ENCODE peak calls at places on chromosomes 11 and 22, in four cellular contexts. One of them, this sample, is unnamed.

GRCh38 chr11:57213282-57214086 is 23.6 kb downstream of the APLNR start:
- DNase-seq in SK-N-SH: peak
- DNase-seq in GM12878: no peak
- DNase-seq in HepG2: no peak
- DNase-seq in this sample: no peak

GRCh38 chr11:91136631-91137030 is 913.8 kb upstream of the CHORDC1 start:
- DNase-seq in SK-N-SH: no peak
- DNase-seq in GM12878: no peak
- DNase-seq in HepG2: no peak
- DNase-seq in this sample: no peak

GRCh38 chr11:133922078-133922870 is 34.5 kb downstream of the IGSF9B start:
- DNase-seq in SK-N-SH: no peak
- DNase-seq in GM12878: no peak
- DNase-seq in HepG2: no peak
- DNase-seq in this sample: no peak

GRCh38 chr11:72425053-72425980 is 9.0 kb downstream of the CLPB start:
- DNase-seq in SK-N-SH: no peak
- DNase-seq in GM12878: no peak
- DNase-seq in HepG2: no peak
- DNase-seq in this sample: no peak

GRCh38 chr22:20867179-20868099 is 8.6 kb downstream of the SNAP29 start:
- DNase-seq in SK-N-SH: peak
- DNase-seq in GM12878: no peak
- DNase-seq in HepG2: peak
- DNase-seq in this sample: no peak

GRCh38 chr11:84300112-84300511 is 1013.9 kb upstream of the CCDC90B start:
- DNase-seq in SK-N-SH: no peak
- DNase-seq in GM12878: no peak
- DNase-seq in HepG2: no peak
- DNase-seq in this sample: no peak

GRCh38 chr11:70925238-70925637 is 327.1 kb downstream of the SHANK2 start:
- DNase-seq in SK-N-SH: no peak
- DNase-seq in GM12878: no peak
- DNase-seq in HepG2: no peak
- DNase-seq in this sample: no peak

GRCh38 chr11:45423475-45424081 is 137.4 kb upstream of the SYT13 start:
- DNase-seq in SK-N-SH: no peak
- DNase-seq in GM12878: no peak
- DNase-seq in HepG2: no peak
- DNase-seq in this sample: no peak

GRCh38 chr11:36222755-36223635 is 66.2 kb downstream of the COMMD9 start:
- DNase-seq in SK-N-SH: no peak
- DNase-seq in GM12878: no peak
- DNase-seq in HepG2: no peak
- DNase-seq in this sample: no peak

GRCh38 chr11:20355221-20356219 is 8.0 kb upstream of the HTATIP2 start:
- DNase-seq in SK-N-SH: peak
- DNase-seq in GM12878: no peak
- DNase-seq in HepG2: peak
- DNase-seq in this sample: peak

GRCh38 chr11:63978551-63979235 is 4.3 kb downstream of the COX8A start:
- DNase-seq in SK-N-SH: no peak
- DNase-seq in GM12878: no peak
- DNase-seq in HepG2: no peak
- DNase-seq in this sample: no peak

GRCh38 chr11:133172349-133172748 is 360.0 kb downstream of the OPCML start:
- DNase-seq in SK-N-SH: no peak
- DNase-seq in GM12878: no peak
- DNase-seq in HepG2: no peak
- DNase-seq in this sample: no peak

GRCh38 chr11:123509737-123510578 is 79.9 kb downstream of the GRAMD1B start:
- DNase-seq in SK-N-SH: peak
- DNase-seq in GM12878: no peak
- DNase-seq in HepG2: no peak
- DNase-seq in this sample: peak

DNA sequence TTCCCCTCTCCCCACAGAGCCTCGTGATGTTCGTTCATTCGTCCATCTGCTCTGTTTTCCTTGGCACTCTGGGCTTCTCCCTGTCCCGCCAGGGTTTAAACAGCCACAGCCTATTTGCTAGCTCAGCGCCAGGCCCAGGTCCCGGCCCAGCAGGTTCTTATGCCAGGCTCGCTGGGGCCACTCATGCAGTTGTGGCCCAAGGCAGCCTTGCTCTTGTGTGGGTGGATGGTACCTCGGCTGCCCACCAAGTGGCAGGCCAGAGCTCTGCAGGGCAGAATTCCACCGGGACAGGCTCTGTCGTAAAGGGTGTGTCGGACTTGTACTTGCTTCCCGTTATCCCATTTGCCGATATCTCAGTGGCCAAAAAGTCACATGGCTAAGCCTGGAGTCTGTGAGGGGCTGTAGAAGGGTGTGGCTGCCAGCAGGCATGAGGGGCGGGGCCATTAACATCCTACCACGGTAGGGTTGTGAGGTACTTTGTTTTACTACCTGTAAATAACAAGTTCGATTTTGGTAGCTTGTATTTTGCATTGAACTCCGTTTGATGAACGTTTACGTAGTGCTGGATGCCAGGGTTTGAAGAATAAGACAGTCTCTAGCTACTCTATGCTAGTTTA is 7.9 kb downstream of the FAM118A start:
- DNase-seq in SK-N-SH: peak
- DNase-seq in GM12878: no peak
- DNase-seq in HepG2: no peak
- DNase-seq in this sample: peak
- TF ChIP-seq FOXM1 in SK-N-SH: no peak
- TF ChIP-seq FOXM1 in GM12878: no peak
- TF ChIP-seq FOXM1 in HepG2: no peak
- TF ChIP-seq FOXM1 in this sample: no peak

DNA sequence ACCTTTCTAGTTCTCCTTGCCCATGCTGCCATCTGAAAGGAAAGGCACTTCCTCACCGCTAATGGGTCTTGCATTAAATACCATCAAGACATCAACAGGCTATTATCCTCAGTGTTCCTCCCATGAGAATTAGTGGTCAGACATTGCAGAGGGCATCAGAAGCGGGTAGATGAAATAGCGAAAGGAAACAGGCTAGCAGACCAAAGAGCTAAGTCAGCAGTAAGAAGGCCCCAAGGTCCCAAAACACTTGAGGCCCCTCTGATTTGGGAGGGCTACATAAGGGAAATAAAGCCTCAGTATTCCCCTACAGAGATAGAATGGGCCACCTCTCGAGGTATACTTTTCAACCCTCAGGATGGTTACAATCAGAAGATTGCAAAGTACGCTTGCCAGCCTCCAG is 12.9 kb downstream of the KCNJ11 start:
- DNase-seq in SK-N-SH: no peak
- DNase-seq in GM12878: no peak
- DNase-seq in HepG2: no peak
- DNase-seq in this sample: no peak
- TF ChIP-seq FOXM1 in SK-N-SH: no peak
- TF ChIP-seq FOXM1 in GM12878: no peak
- TF ChIP-seq FOXM1 in HepG2: no peak
- TF ChIP-seq FOXM1 in this sample: no peak

GRCh38 chr11:83122050-83122449 is 34.9 kb upstream of the PCF11 start:
- DNase-seq in SK-N-SH: no peak
- DNase-seq in GM12878: no peak
- DNase-seq in HepG2: no peak
- DNase-seq in this sample: no peak

GRCh38 chr11:83115992-83116641 is 40.8 kb upstream of the PCF11 start:
- DNase-seq in SK-N-SH: no peak
- DNase-seq in GM12878: no peak
- DNase-seq in HepG2: no peak
- DNase-seq in this sample: no peak

GRCh38 chr11:83119216-83119615 is 37.7 kb upstream of the PCF11 start:
- DNase-seq in SK-N-SH: no peak
- DNase-seq in GM12878: no peak
- DNase-seq in HepG2: no peak
- DNase-seq in this sample: no peak

GRCh38 chr11:83120328-83120727 is 36.6 kb upstream of the PCF11 start:
- DNase-seq in SK-N-SH: no peak
- DNase-seq in GM12878: no peak
- DNase-seq in HepG2: no peak
- DNase-seq in this sample: no peak

GRCh38 chr11:83118814-83119213 is 38.1 kb upstream of the PCF11 start:
- DNase-seq in SK-N-SH: no peak
- DNase-seq in GM12878: no peak
- DNase-seq in HepG2: no peak
- DNase-seq in this sample: no peak
- TF ChIP-seq FOXM1 in SK-N-SH: no peak
- TF ChIP-seq FOXM1 in GM12878: no peak
- TF ChIP-seq FOXM1 in HepG2: no peak
- TF ChIP-seq FOXM1 in this sample: no peak

GRCh38 chr11:86586307-86586706 is 86.1 kb downstream of the ME3 start:
- DNase-seq in SK-N-SH: no peak
- DNase-seq in GM12878: no peak
- DNase-seq in HepG2: no peak
- DNase-seq in this sample: no peak
- TF ChIP-seq FOXM1 in SK-N-SH: no peak
- TF ChIP-seq FOXM1 in GM12878: no peak
- TF ChIP-seq FOXM1 in HepG2: no peak
- TF ChIP-seq FOXM1 in this sample: no peak

GRCh38 chr11:118415739-118416068 is 14.3 kb downstream of the ATP5MG start:
- DNase-seq in SK-N-SH: peak
- DNase-seq in GM12878: no peak
- DNase-seq in HepG2: no peak
- DNase-seq in this sample: peak
- TF ChIP-seq FOXM1 in SK-N-SH: no peak
- TF ChIP-seq FOXM1 in GM12878: no peak
- TF ChIP-seq FOXM1 in HepG2: no peak
- TF ChIP-seq FOXM1 in this sample: no peak

DNA sequence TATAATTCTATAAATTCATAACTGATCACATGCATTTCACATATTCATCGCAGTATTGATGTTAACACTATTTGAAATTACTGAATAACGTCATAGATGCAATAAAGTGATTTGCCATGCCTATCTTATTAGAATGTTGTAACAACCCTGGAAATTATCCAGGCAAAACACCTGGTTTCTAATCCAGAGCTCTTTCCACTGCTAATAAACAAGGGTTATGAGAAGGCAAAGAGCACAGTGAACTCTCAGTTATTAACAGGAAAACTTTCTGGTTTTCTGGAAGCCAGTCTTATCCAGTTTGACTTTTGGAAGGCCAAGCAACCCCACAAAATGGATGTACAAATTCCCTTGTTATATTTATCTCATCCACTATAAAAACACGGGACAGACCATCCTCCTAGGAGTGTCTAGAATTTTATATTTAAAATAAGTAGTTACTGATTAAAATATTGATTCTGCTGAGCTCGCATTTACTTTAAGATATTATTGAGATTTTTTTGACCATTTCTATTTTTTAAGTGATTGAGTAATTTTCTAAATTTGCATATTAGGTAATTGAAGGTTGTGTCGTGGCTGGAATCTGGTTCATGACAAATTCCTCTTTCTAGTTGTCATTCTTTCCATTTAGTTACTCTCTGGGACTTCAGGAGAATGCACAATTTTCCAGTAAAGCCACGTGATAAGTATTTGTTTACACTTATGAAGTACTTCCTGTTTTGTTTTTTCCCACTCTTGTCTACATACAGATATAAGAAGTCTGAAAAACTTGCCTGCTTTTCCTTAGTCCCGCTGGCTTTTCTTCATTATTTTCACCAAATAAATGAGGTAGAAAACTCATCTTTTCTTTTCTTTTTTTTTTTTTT is 47.9 kb downstream of the DCUN1D5 start:
- DNase-seq in SK-N-SH: no peak
- DNase-seq in GM12878: no peak
- DNase-seq in HepG2: no peak
- DNase-seq in this sample: no peak
- TF ChIP-seq FOXM1 in SK-N-SH: no peak
- TF ChIP-seq FOXM1 in GM12878: no peak
- TF ChIP-seq FOXM1 in HepG2: no peak
- TF ChIP-seq FOXM1 in this sample: no peak

GRCh38 chr11:128720522-128720985 is 26.7 kb downstream of the FLI1 start:
- DNase-seq in SK-N-SH: no peak
- DNase-seq in GM12878: no peak
- DNase-seq in HepG2: no peak
- DNase-seq in this sample: no peak
- TF ChIP-seq FOXM1 in SK-N-SH: no peak
- TF ChIP-seq FOXM1 in GM12878: no peak
- TF ChIP-seq FOXM1 in HepG2: no peak
- TF ChIP-seq FOXM1 in this sample: no peak

GRCh38 chr11:66888282-66888681 is 31.4 kb downstream of the LRFN4 start:
- DNase-seq in SK-N-SH: no peak
- DNase-seq in GM12878: no peak
- DNase-seq in HepG2: no peak
- DNase-seq in this sample: no peak

GRCh38 chr11:66887531-66887930 is 30.7 kb downstream of the LRFN4 start:
- DNase-seq in SK-N-SH: no peak
- DNase-seq in GM12878: no peak
- DNase-seq in HepG2: no peak
- DNase-seq in this sample: no peak

GRCh38 chr11:66892926-66893325 is 36.1 kb downstream of the LRFN4 start:
- DNase-seq in SK-N-SH: no peak
- DNase-seq in GM12878: no peak
- DNase-seq in HepG2: no peak
- DNase-seq in this sample: no peak

GRCh38 chr11:66889974-66890373 is 33.1 kb downstream of the LRFN4 start:
- DNase-seq in SK-N-SH: no peak
- DNase-seq in GM12878: no peak
- DNase-seq in HepG2: peak
- DNase-seq in this sample: no peak

DNA sequence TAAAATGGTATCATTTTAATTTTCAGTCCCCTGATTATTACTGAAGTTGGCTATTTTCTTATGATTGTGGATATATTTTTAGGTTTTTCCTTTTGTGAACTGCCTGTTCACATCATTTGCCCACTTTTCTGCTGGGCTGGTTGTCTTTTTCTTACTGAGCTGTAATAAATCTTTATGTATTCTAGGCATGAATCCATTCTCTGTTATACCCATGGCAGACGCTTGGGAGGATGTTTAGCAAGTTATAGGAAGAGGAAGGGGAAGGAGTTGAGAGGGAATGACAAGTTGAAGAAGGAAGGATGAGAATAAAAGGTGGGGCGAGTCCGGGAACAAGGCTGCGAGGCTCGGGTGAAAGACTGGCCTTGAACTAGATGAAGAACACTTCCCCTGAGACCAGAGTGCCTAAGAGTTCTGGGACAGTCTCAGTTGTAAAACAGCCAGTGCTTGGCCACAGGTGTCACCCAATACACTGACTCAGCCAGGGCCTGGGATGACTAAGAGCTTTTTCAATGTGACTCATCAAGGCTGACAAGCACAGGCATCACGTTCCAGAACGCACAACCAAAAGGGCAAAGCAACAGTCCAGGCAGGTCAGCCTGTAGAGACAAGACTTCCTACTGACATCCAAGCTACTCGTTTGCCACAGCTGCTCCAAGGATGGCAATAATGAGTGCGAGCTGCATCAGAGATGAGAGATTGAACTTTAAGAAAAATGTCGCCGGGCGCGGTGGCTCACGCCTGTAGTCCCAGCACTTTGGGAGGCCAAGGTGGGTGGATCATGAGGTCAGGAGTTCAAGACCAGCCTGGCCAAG is 35.2 kb downstream of the LRFN4 start:
- DNase-seq in SK-N-SH: no peak
- DNase-seq in GM12878: peak
- DNase-seq in HepG2: peak
- DNase-seq in this sample: peak
- TF ChIP-seq FOXM1 in SK-N-SH: no peak
- TF ChIP-seq FOXM1 in GM12878: peak
- TF ChIP-seq FOXM1 in HepG2: no peak
- TF ChIP-seq FOXM1 in this sample: no peak

This sample was measured in HEK293T.